ENCODE peak calls at places on chromosome 13, in eight cellular contexts. K is transverse colon, Z is HepG2, N is ovary, T is A549, H is esophagus muscularis mucosa, S is H1, X is tibial nerve. C is an unnamed sample.

GRCh38 chr13:86572115-86572514 is 772.9 kb upstream of the SLITRK6 start:
- DNase-seq in T (no peak), S (no peak), X (no peak), N (no peak), H (no peak), K (no peak), Z (no peak), C (no peak)

GRCh38 chr13:22789027-22789593 is 391.7 kb upstream of the SGCG start:
- DNase-seq in T (no peak), H (no peak), N (no peak), Z (peak), K (no peak), S (no peak), X (no peak), C (no peak)

GRCh38 chr13:21668665-21669599 is 1.9 kb upstream of the FGF9 start:
- DNase-seq in S (peak), T (no peak), X (no peak), N (peak), Z (no peak), K (peak), H (no peak), C (peak)

GRCh38 chr13:58619396-58620113 is 988.0 kb downstream of the PCDH17 start:
- DNase-seq in T (no peak), Z (no peak), H (no peak), K (no peak), N (no peak), X (no peak), S (no peak), C (no peak)

GRCh38 chr13:52127783-52128702 is 830 bp downstream of the NEK5 start:
- DNase-seq in T (peak), X (no peak), H (no peak), S (peak), Z (peak), K (peak), N (peak), C (peak)

GRCh38 chr13:84137292-84137691 is 255.0 kb upstream of the SLITRK1 start:
- DNase-seq in T (no peak), S (no peak), N (no peak), H (no peak), X (no peak), K (peak), Z (no peak), C (no peak)

GRCh38 chr13:82747331-82747730 is 1134.9 kb downstream of the SLITRK1 start:
- DNase-seq in H (no peak), T (no peak), N (no peak), S (no peak), X (no peak), K (no peak), Z (no peak), C (no peak)

GRCh38 chr13:38670627-38671026 is 16.2 kb upstream of the FREM2 start:
- DNase-seq in N (no peak), X (no peak), H (no peak), T (no peak), S (no peak), Z (no peak), K (no peak), C (no peak)

GRCh38 chr13:38226496-38226895 is 123.2 kb upstream of the UFM1 start:
- DNase-seq in N (no peak), H (no peak), Z (no peak), K (no peak), X (no peak), S (no peak), T (no peak), C (no peak)

DNA sequence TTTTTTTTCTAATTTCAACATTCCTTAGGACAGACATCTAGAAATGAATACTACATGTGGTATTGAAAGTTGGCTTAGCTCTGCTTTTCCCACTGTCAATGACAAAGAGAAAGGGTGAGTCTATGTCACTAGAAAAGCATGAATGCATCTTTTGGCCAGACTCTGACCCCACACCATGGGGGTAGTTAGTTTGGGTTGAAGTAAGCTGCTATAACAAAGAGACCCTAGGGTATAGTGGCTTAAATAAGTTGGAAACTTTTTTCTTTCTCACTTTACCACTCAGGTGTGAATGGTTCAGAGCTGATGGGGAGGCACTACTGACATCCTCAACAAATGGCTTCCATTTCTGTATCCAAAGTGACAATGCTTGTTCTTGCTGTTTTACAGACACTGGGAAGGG is 161.5 kb downstream of the DLEU7 start:
- DNase-seq in T (no peak), K (no peak), S (no peak), Z (no peak), N (no peak), X (no peak), H (no peak), C (no peak)
- H3K4me3 ChIP-seq in T (no peak), K (no peak), S (no peak), Z (no peak), N (no peak), X (no peak), H (no peak), C (no peak)

DNA sequence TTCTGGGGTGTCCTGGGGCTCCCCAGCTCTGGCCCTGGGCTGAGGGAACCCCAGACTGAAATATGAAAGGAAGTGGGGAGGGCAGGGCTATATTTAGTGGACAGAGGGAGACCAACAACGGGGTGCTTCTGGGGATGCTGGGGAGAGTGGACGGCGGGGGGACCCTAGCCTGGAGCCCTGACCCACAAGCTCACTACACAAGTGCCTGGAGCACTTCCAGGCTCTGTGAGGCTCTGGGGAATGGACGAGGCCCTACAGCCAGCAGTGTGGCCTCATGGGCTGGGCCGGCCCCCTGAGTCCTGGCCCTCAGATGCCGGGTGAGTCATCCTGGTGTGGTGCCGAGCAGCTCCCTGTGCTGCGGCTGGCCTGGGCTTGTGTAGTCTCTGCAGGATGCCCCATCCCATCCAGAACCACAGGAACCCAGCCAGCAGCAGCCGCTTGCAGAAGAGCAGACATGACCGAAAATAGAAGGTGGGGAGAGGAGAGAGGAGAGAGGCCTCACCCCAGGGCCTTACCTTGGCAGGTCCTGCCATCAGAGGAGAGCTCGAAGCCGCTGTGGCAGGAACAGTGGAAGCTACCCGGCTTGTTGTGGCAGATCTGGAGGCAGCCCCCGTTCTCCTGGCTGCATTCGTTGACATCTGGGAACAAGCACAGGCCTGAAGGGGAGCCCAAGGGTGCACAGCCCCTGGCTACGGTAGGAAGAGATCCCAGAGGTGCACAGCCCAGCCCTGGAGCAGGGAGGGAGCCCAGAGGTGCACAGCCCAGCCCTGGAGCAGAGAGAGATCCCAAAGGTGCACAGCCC is 26.1 kb downstream of the GAS6 start:
- DNase-seq in T (peak), S (no peak), H (peak), N (peak), X (peak), K (peak), Z (peak), C (peak)
- TF ChIP-seq EP300 in T (no peak), S (no peak), H (no peak), N (no peak), X (peak), K (no peak), Z (no peak), C (peak)

GRCh38 chr13:35702316-35702715 is 225.8 kb upstream of the MAB21L1 start:
- DNase-seq in K (no peak), Z (no peak), S (no peak), T (no peak), N (no peak), H (no peak), X (no peak), C (no peak)

GRCh38 chr13:35700661-35701060 is 224.2 kb upstream of the MAB21L1 start:
- DNase-seq in Z (no peak), S (no peak), N (no peak), K (no peak), X (no peak), T (no peak), H (no peak), C (no peak)

GRCh38 chr13:35697281-35697680 is 220.8 kb upstream of the MAB21L1 start:
- DNase-seq in K (no peak), Z (no peak), T (no peak), H (no peak), X (no peak), N (no peak), S (no peak), C (no peak)

GRCh38 chr13:35699181-35699580 is 222.7 kb upstream of the MAB21L1 start:
- DNase-seq in T (no peak), H (no peak), X (no peak), Z (no peak), S (no peak), N (no peak), K (no peak), C (peak)

GRCh38 chr13:35699805-35700204 is 223.3 kb upstream of the MAB21L1 start:
- DNase-seq in T (no peak), K (peak), Z (no peak), N (peak), X (no peak), H (no peak), S (no peak), C (peak)
- H3K4me3 ChIP-seq in T (no peak), K (no peak), Z (no peak), N (no peak), X (no peak), H (peak), S (no peak), C (peak)

GRCh38 chr13:30809787-30810186 is 74.4 kb downstream of the ALOX5AP start:
- DNase-seq in S (no peak), T (no peak), N (no peak), H (no peak), Z (no peak), X (no peak), K (no peak), C (peak)
- TF ChIP-seq EP300 in S (no peak), T (no peak), N (no peak), H (no peak), Z (no peak), X (no peak), K (no peak), C (no peak)

DNA sequence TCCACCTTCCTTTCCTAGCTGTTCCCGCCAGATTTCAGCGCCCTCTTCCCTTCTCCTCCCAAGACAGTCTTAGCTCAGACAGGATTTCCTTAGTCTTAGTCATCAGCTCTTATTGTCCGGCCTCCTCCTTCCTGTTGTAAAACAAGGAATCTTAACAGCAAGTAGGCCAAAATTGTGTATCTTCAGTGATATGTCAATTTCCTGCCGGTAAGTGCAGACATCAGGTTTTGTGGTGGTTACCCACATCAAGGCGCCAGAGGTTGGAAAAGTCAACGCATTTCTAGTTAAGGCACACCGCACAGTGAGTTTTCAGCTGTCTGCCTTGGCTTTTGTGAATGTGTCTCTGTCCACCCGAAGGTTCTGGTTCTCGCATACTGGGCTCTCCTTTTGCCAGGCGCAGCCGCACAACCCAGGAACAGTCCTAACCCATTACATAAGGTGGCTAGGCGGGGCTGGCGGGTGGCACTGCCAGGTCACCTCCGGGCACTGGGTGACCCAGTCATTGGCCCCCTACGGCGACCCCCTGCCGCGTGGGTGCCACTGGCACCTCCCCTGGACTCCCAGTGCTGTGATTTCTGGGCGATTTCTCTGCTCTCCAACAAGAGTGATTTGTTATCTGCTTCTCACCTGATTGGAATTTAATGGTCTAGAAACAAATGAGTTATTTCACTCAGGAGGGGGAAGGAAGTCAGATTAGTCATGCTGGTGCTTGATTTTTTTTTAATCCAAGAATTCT is 12.9 kb downstream of the COL4A2 start:
- DNase-seq in X (no peak), K (no peak), Z (no peak), H (no peak), T (peak), N (no peak), S (no peak), C (no peak)
- H3K4me3 ChIP-seq in X (no peak), K (no peak), Z (no peak), H (peak), T (peak), N (no peak), S (no peak), C (no peak)

DNA sequence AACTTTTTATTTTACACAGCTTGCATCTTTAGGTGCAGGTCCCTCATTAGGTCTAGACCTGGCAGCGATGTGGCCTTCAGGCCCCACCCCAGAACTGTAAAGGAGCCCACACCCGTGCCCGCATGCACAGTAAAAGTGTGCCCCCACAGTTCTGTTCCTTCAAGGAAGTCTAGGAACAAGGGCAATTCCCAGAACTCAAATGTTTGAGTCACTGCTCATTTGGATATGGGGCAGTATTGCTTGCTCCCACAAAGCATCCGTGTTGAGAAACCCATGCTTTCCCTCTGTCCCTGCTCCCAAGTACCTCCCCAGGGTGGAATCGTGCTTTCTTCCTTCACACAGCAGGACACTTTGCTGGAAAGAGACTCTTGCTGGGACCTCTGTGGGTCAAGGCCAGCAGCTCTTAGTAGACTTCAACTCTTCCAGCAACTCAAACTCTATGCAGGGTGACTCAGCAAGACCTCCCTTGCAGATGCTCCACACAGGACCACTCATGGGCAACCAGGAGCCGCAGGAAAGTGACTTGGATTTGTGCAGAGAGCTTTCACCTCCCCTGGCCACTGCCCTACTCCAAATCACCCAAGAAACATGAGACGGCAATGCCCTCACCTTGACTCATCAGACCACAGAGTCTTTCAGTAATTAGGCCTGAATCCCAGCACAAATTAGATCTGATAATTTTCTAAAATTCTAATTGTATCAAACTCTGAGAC is 12.3 kb downstream of the SLC7A1 start:
- DNase-seq in T (peak), S (no peak), X (no peak), Z (no peak), H (no peak), K (no peak), N (no peak), C (no peak)
- TF ChIP-seq EP300 in T (no peak), S (no peak), X (no peak), Z (no peak), H (no peak), K (no peak), N (no peak), C (no peak)

DNA sequence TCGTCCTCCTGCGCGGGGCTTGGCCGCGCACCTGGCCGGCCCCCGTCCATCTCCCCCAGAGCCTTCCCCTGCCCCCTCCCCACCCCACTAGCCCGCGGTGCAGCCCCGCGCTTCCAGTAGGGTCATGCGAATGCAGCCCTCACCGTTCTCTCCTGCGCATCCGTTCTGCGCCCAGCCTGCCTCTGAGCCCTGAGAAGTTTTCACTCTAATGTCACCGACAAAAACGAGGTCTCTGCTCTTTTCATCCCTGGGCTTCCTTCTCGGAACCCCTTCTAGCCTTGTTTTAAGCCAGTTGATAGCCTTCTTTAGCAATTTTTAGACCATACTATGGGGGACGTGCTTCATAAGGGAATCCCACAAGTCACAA is 97.4 kb downstream of the ATP8A2 start:
- DNase-seq in X (no peak), K (no peak), Z (no peak), H (no peak), T (no peak), S (no peak), N (no peak), C (no peak)
- H3K4me3 ChIP-seq in X (no peak), K (no peak), Z (no peak), H (no peak), T (peak), S (peak), N (no peak), C (no peak)

DNA sequence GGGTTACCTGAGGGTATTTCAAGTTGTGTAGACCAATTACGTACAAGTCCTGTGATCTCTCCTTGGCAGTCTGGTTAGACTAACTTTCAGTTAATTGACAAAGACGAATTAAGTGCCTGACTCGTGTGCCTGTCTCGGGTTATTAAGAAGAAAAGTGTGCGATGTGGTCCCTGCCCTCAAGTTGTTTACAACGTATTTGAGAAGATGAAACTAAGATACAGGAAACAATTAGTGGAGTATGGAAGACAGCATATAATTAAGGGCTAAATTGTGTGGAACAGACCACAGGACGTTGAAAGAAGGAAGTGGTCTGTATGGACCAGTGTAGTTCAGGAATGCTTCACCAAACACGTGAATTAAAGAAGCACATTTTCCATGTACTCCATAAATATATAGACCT is 49.2 kb downstream of the KLF5 start:
- DNase-seq in S (no peak), Z (no peak), K (no peak), T (no peak), H (no peak), X (no peak), N (no peak), C (no peak)
- TF ChIP-seq EP300 in S (no peak), Z (no peak), K (no peak), T (no peak), H (no peak), X (no peak), N (no peak), C (no peak)

GRCh38 chr13:49936085-49936942 is at the start of gene SPRYD7:
- DNase-seq in Z (peak), X (peak), T (peak), H (peak), S (peak), N (peak), K (peak), C (peak)
- H3K4me3 ChIP-seq in Z (peak), X (peak), T (peak), H (peak), S (peak), N (peak), K (peak), C (peak)